ENCODE peak calls at places on chromosomes 11 and 22, in seven cellular contexts. V is suprapubic skin; W is stimulated activated naive B cell treated with anti-CD40 and anti-IgM and Interleukin-4, amounts not matched to agents 10 μg/mL and 1 μg/mL and 100 μg/mL, for 72 hours; H is AG04450; Q is naive thymus-derived CD4-positive, alpha-beta T cell; S is H4; M is spleen. J is an unnamed sample.

GRCh38 chr11:30143098-30143705 is 87.6 kb upstream of the FSHB start:
- DNase-seq in V (no peak), W (no peak), H (peak), Q (no peak), S (peak), M (no peak), J (no peak)

GRCh38 chr22:44735518-44736428 is 16.6 kb upstream of the ARHGAP8 start:
- DNase-seq in V (peak), W (peak), H (no peak), Q (peak), S (peak), M (peak), J (peak)

GRCh38 chr11:121863126-121863525 is 252.9 kb downstream of the BLID start:
- DNase-seq in V (no peak), W (no peak), H (no peak), Q (no peak), S (no peak), M (no peak), J (no peak)

GRCh38 chr11:114153224-114153623 is 93.7 kb downstream of the ZBTB16 start:
- DNase-seq in V (no peak), W (no peak), H (no peak), Q (no peak), S (no peak), M (no peak), J (peak)

GRCh38 chr22:49345896-49346295 is 481.8 kb downstream of the BRD1 start:
- DNase-seq in V (peak), W (no peak), H (no peak), Q (no peak), S (no peak), M (peak), J (peak)

GRCh38 chr22:45671783-45672563 is at the start of gene ATXN10:
- DNase-seq in V (peak), W (peak), H (no peak), Q (peak), S (peak), M (peak), J (peak)

GRCh38 chr11:67041602-67042001 is 15.0 kb upstream of the RHOD start:
- DNase-seq in V (no peak), W (no peak), H (no peak), Q (no peak), S (no peak), M (no peak), J (no peak)

GRCh38 chr22:29224121-29224858 is 18.6 kb downstream of the EMID1 start:
- DNase-seq in V (peak), W (no peak), H (no peak), Q (no peak), S (no peak), M (peak), J (peak)

GRCh38 chr11:128830836-128831780 is 36.0 kb downstream of the KCNJ1 start:
- DNase-seq in V (peak), W (peak), H (peak), Q (peak), S (peak), M (peak), J (peak)

GRCh38 chr11:7977251-7977917 is 9.8 kb upstream of the EIF3F start:
- DNase-seq in V (no peak), W (no peak), H (peak), Q (no peak), S (peak), M (no peak), J (no peak)

GRCh38 chr11:120626791-120627190 is 115.2 kb downstream of the GRIK4 start:
- DNase-seq in V (no peak), W (no peak), H (no peak), Q (no peak), S (no peak), M (no peak), J (no peak)

GRCh38 chr22:23243006-23243573 is 62.8 kb downstream of the BCR start:
- DNase-seq in V (no peak), W (peak), H (no peak), Q (peak), S (no peak), M (no peak), J (peak)

GRCh38 chr11:78526497-78527146 is 48.0 kb downstream of the NARS2 start:
- DNase-seq in V (no peak), W (no peak), H (no peak), Q (no peak), S (no peak), M (no peak), J (no peak)